ENCODE peak calls at places on chromosome 12, in seven cellular contexts. O is Calu3; E is RWPE2; D is activated B cell treated with CpG ODN at 0.5 μM for 24 hours; G is CD4-positive, alpha-beta T cell; K is NB4; S is fibroblast of mammary gland. Z is an unnamed sample.

GRCh38 chr12:84272324-84272723 is 640.3 kb downstream of the SLC6A15 start:
- DNase-seq in E (no peak), D (no peak), K (no peak), O (no peak), G (no peak), S (no peak), Z (no peak)

GRCh38 chr12:116380066-116380465 is 102.6 kb upstream of the MED13L start:
- DNase-seq in D (no peak), S (no peak), E (no peak), K (no peak), G (no peak), O (no peak), Z (no peak)

GRCh38 chr12:20030847-20031246 is 337.5 kb upstream of the PDE3A start:
- DNase-seq in K (no peak), E (no peak), S (no peak), G (no peak), D (no peak), O (peak; percentile 8), Z (no peak)

GRCh38 chr12:43318002-43318401 is 234.0 kb downstream of the ADAMTS20 start:
- DNase-seq in E (no peak), D (no peak), K (peak; percentile 34), S (no peak), O (no peak), G (no peak), Z (no peak)

GRCh38 chr12:107467716-107468115 is 217.9 kb upstream of the PWP1 start:
- DNase-seq in K (no peak), E (no peak), O (no peak), D (no peak), G (no peak), S (no peak), Z (no peak)

GRCh38 chr12:3161861-3162260 is 84.7 kb downstream of the TSPAN9 start:
- DNase-seq in G (no peak), D (no peak), S (no peak), K (no peak), E (no peak), O (no peak), Z (no peak)

GRCh38 chr12:89544730-89545184 is 18.9 kb upstream of the POC1B start:
- DNase-seq in K (no peak), S (peak; percentile 36), D (no peak), G (no peak), O (peak; percentile 27), E (no peak), Z (peak; percentile 42)

GRCh38 chr12:131223791-131224567 is 270.3 kb downstream of the ADGRD1 start:
- DNase-seq in S (no peak), E (peak; percentile 15), G (no peak), K (no peak), D (no peak), O (peak; percentile 36), Z (no peak)

GRCh38 chr12:130989391-130989790 is 35.7 kb downstream of the ADGRD1 start:
- DNase-seq in D (no peak), K (no peak), S (no peak), E (no peak), O (no peak), G (no peak), Z (no peak)

GRCh38 chr12:47770086-47770726 is 2.8 kb upstream of the SLC48A1 start:
- DNase-seq in G (no peak), E (no peak), S (peak; percentile 48), K (peak; percentile 78), O (no peak), D (no peak), Z (peak; percentile 48)

GRCh38 chr12:53443955-53444354 is 2.4 kb downstream of the PRR13 start:
- DNase-seq in S (no peak), O (peak; percentile 13), E (no peak), K (no peak), G (no peak), D (no peak), Z (no peak)

GRCh38 chr12:11707535-11707934 is 58.1 kb downstream of the ETV6 start:
- DNase-seq in S (no peak), G (no peak), E (no peak), K (no peak), O (peak; percentile 69), D (no peak), Z (no peak)

GRCh38 chr12:3236345-3237153 is 159.4 kb downstream of the TSPAN9 start:
- DNase-seq in G (no peak), E (peak; percentile 85), D (no peak), S (peak; percentile 58), K (peak; percentile 62), O (peak; percentile 80), Z (peak; percentile 24)

GRCh38 chr12:66118240-66118891 is 12.2 kb downstream of the LLPH start:
- DNase-seq in E (no peak), O (no peak), S (peak; percentile 50), K (no peak), G (no peak), D (no peak), Z (peak; percentile 36)

GRCh38 chr12:14930299-14930698 is 8.0 kb downstream of the ERP27 start:
- DNase-seq in G (no peak), S (no peak), O (no peak), K (no peak), E (no peak), D (no peak), Z (peak; percentile 3)

GRCh38 chr12:116598341-116599284 is 39.4 kb downstream of the MAP1LC3B2 start:
- DNase-seq in E (no peak), S (peak; percentile 38), O (no peak), K (no peak), D (no peak), G (no peak), Z (no peak)

GRCh38 chr12:97283297-97283696 is 179.3 kb upstream of the RMST start:
- DNase-seq in E (no peak), G (no peak), O (no peak), K (peak; percentile 40), S (no peak), D (no peak), Z (no peak)

GRCh38 chr12:5492562-5492961 is 60.7 kb downstream of the NTF3 start:
- DNase-seq in D (no peak), E (no peak), G (no peak), K (no peak), O (no peak), S (no peak), Z (no peak)

GRCh38 chr12:48247181-48247966 is 44.3 kb upstream of the OR10AD1 start:
- DNase-seq in O (no peak), K (no peak), E (no peak), D (no peak), S (peak; percentile 18), G (no peak), Z (no peak)

GRCh38 chr12:27542628-27543027 is 18.6 kb downstream of the PPFIBP1 start:
- DNase-seq in K (no peak), G (no peak), E (no peak), D (no peak), S (peak; percentile 89), O (no peak), Z (peak; percentile 94)

DNA sequence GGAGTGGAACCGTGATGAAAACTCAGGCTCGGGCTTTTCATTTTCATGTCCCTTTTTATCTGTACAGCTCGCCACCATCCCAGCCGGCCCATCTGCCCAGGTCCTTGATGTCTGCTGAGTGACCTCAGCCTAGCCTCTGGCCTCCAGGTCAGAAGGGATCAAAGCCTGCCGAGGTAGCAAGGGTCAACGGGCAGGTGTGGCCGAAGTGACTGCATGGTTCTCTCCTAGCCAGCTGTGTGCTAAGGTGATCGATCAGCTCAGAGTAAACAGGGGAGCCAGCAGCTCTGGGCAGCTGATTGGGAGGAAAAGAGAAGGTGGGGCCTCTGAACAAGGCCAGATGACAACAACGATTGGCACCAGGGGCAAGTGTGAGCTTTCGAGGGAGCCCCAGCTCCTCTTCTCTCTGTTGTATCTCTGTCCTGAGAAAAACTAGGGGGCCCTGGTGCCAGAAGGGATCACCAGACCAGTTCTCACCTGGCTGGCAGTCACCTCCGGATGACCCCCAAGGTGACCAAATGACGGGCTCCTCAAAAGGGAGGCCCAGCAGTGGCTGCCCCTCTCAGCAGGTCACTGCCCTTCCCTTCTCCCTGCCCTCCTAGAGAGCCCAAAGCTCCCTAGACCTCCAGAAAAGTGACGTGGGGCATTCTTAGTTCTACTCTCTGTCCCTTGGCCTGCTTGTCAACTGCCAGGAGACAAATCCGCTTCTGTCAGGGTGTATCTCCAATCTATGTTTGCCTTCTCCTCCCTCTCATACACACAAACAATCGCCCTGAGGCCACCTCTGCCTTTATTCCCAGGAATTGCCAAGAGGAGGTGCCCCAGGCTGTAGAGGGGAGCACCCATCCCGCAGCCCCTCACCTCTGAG is 3.4 kb downstream of the SLC6A12 start:
- DNase-seq in E (no peak), O (no peak), D (no peak), S (no peak), G (no peak), K (no peak), Z (no peak)
- TF ChIP-seq CTCF in E (no peak), O (no peak), D (no peak), S (no peak), G (no peak), K (no peak), Z (no peak)

DNA sequence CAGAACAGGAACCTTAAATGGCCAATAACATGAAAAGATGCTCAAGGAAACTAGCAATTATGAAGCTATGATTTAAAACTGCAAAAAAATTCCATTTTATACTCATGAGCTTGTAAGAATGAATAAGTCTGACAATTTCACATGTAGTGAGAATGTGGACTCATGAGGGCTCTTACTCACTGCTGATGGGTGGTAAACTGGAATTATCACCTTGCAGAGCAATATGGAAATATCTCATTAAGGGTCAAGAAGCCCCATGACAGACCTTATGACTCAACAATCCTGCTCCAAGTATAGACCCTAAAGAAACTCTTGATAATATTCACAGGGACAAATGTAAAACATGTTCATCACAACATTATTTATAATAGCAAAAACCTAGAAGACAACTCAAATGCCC is 23.5 kb upstream of the SMAGP start:
- DNase-seq in O (no peak), D (no peak), K (no peak), S (peak; percentile 60), E (no peak), G (no peak), Z (no peak)
- TF ChIP-seq CTCF in O (no peak), D (no peak), K (no peak), S (no peak), E (no peak), G (no peak), Z (no peak)

GRCh38 chr12:93563807-93564538 is 8.5 kb upstream of the SOCS2 start:
- DNase-seq in O (peak; percentile 66), D (no peak), S (peak; percentile 45), E (peak; percentile 67), K (peak; percentile 31), G (no peak), Z (peak; percentile 21)
- TF ChIP-seq CTCF in O (no peak), D (no peak), S (peak; percentile 34), E (peak; percentile 21), K (peak; percentile 19), G (no peak), Z (peak; percentile 52)

GRCh38 chr12:111685322-111685810 is 390 bp downstream of the BRAP start:
- DNase-seq in D (no peak), G (no peak), O (no peak), K (peak; percentile 39), S (no peak), E (no peak), Z (no peak)

GRCh38 chr12:111687952-111688351 is 2.1 kb downstream of the ACAD10 start:
- DNase-seq in S (no peak), E (no peak), D (no peak), K (no peak), O (no peak), G (no peak), Z (no peak)

GRCh38 chr12:111685811-111686573 is at the start of the genes ACAD10 and BRAP:
- DNase-seq in D (peak; percentile 95), S (peak; percentile 92), G (peak; percentile 91), K (peak; percentile 99), E (peak; percentile 89), O (peak; percentile 97), Z (peak; percentile 93)

GRCh38 chr12:111686574-111687105 is 787 bp downstream of the ACAD10 start:
- DNase-seq in S (peak; percentile 19), K (peak; percentile 26), G (no peak), D (no peak), O (no peak), E (no peak), Z (no peak)

GRCh38 chr12:111687255-111687654 is 1.4 kb downstream of the ACAD10 start:
- DNase-seq in E (no peak), K (peak; percentile 60), S (no peak), D (no peak), G (no peak), O (peak; percentile 18), Z (peak; percentile 14)
- TF ChIP-seq CTCF in E (peak; percentile 38), K (peak; percentile 38), S (no peak), D (no peak), G (no peak), O (no peak), Z (peak; percentile 32)

Z was measured in HFFc6.